ENCODE peak calls at places on chromosomes 5 and 9, in nine cellular contexts. One of them, this sample, is unnamed.

GRCh38 chr5:16108418-16108817 is 71.2 kb downstream of the MARCHF11 start:
- DNase-seq in transverse colon: no peak
- DNase-seq in H1: no peak
- DNase-seq in IMR-90: no peak
- DNase-seq in pancreas: no peak
- DNase-seq in GM23338: no peak
- DNase-seq in RWPE1: no peak
- DNase-seq in uterus: no peak
- DNase-seq in AG09319: no peak
- DNase-seq in this sample: no peak

GRCh38 chr5:154516475-154516874 is 38.4 kb upstream of the HAND1 start:
- DNase-seq in transverse colon: no peak
- DNase-seq in H1: no peak
- DNase-seq in IMR-90: no peak
- DNase-seq in pancreas: no peak
- DNase-seq in GM23338: no peak
- DNase-seq in RWPE1: no peak
- DNase-seq in uterus: no peak
- DNase-seq in AG09319: no peak
- DNase-seq in this sample: no peak

GRCh38 chr5:148913985-148914421 is 87.6 kb downstream of the ADRB2 start:
- DNase-seq in transverse colon: no peak
- DNase-seq in H1: peak
- DNase-seq in IMR-90: peak
- DNase-seq in pancreas: no peak
- DNase-seq in GM23338: peak
- DNase-seq in RWPE1: peak
- DNase-seq in uterus: no peak
- DNase-seq in AG09319: no peak
- DNase-seq in this sample: peak

GRCh38 chr5:168372351-168372946 is 81.0 kb downstream of the WWC1 start:
- DNase-seq in transverse colon: no peak
- DNase-seq in H1: no peak
- DNase-seq in IMR-90: no peak
- DNase-seq in pancreas: no peak
- DNase-seq in GM23338: no peak
- DNase-seq in RWPE1: no peak
- DNase-seq in uterus: no peak
- DNase-seq in AG09319: no peak
- DNase-seq in this sample: no peak

GRCh38 chr5:133225671-133226152 is 173.9 kb downstream of the HSPA4 start:
- DNase-seq in transverse colon: peak
- DNase-seq in H1: no peak
- DNase-seq in IMR-90: peak
- DNase-seq in pancreas: no peak
- DNase-seq in GM23338: no peak
- DNase-seq in RWPE1: peak
- DNase-seq in uterus: peak
- DNase-seq in AG09319: no peak
- DNase-seq in this sample: no peak

GRCh38 chr9:96253059-96253696 is 48.8 kb downstream of the HSD17B3 start:
- DNase-seq in transverse colon: peak
- DNase-seq in H1: no peak
- DNase-seq in IMR-90: no peak
- DNase-seq in pancreas: no peak
- DNase-seq in GM23338: peak
- DNase-seq in RWPE1: no peak
- DNase-seq in uterus: no peak
- DNase-seq in AG09319: no peak
- DNase-seq in this sample: no peak

GRCh38 chr5:77644443-77645157 is 6.1 kb upstream of the OTP start:
- DNase-seq in transverse colon: no peak
- DNase-seq in H1: no peak
- DNase-seq in IMR-90: no peak
- DNase-seq in pancreas: no peak
- DNase-seq in GM23338: peak
- DNase-seq in RWPE1: no peak
- DNase-seq in uterus: no peak
- DNase-seq in AG09319: no peak
- DNase-seq in this sample: no peak

GRCh38 chr5:135934939-135935338 is 19.8 kb downstream of the LECT2 start:
- DNase-seq in transverse colon: no peak
- DNase-seq in H1: no peak
- DNase-seq in IMR-90: peak
- DNase-seq in pancreas: no peak
- DNase-seq in GM23338: no peak
- DNase-seq in RWPE1: no peak
- DNase-seq in uterus: no peak
- DNase-seq in AG09319: no peak
- DNase-seq in this sample: no peak

GRCh38 chr5:172868924-172869565 is 35.0 kb downstream of the ERGIC1 start:
- DNase-seq in transverse colon: peak
- DNase-seq in H1: no peak
- DNase-seq in IMR-90: peak
- DNase-seq in pancreas: no peak
- DNase-seq in GM23338: no peak
- DNase-seq in RWPE1: peak
- DNase-seq in uterus: peak
- DNase-seq in AG09319: peak
- DNase-seq in this sample: peak

GRCh38 chr9:80061940-80062339 is 490.2 kb downstream of the TLE4 start:
- DNase-seq in transverse colon: no peak
- DNase-seq in H1: no peak
- DNase-seq in IMR-90: peak
- DNase-seq in pancreas: no peak
- DNase-seq in GM23338: no peak
- DNase-seq in RWPE1: no peak
- DNase-seq in uterus: no peak
- DNase-seq in AG09319: peak
- DNase-seq in this sample: peak

GRCh38 chr9:129108083-129108804 is 2.3 kb downstream of the CRAT start:
- DNase-seq in transverse colon: no peak
- DNase-seq in H1: no peak
- DNase-seq in IMR-90: no peak
- DNase-seq in pancreas: peak
- DNase-seq in GM23338: no peak
- DNase-seq in RWPE1: no peak
- DNase-seq in uterus: no peak
- DNase-seq in AG09319: no peak
- DNase-seq in this sample: no peak

GRCh38 chr9:11016081-11016480 is 403.3 kb upstream of the PTPRD start:
- DNase-seq in transverse colon: no peak
- DNase-seq in H1: peak
- DNase-seq in IMR-90: no peak
- DNase-seq in pancreas: no peak
- DNase-seq in GM23338: no peak
- DNase-seq in RWPE1: peak
- DNase-seq in uterus: no peak
- DNase-seq in AG09319: no peak
- DNase-seq in this sample: no peak

GRCh38 chr9:126299706-126300276 is 26.8 kb upstream of the MVB12B start:
- DNase-seq in transverse colon: no peak
- DNase-seq in H1: no peak
- DNase-seq in IMR-90: no peak
- DNase-seq in pancreas: no peak
- DNase-seq in GM23338: no peak
- DNase-seq in RWPE1: no peak
- DNase-seq in uterus: no peak
- DNase-seq in AG09319: no peak
- DNase-seq in this sample: no peak

GRCh38 chr5:139246394-139246793 is 47.1 kb upstream of the MATR3 start:
- DNase-seq in transverse colon: no peak
- DNase-seq in H1: no peak
- DNase-seq in IMR-90: peak
- DNase-seq in pancreas: no peak
- DNase-seq in GM23338: peak
- DNase-seq in RWPE1: peak
- DNase-seq in uterus: no peak
- DNase-seq in AG09319: no peak
- DNase-seq in this sample: no peak

GRCh38 chr9:120715331-120715924 is 1.2 kb upstream of the MEGF9 start:
- DNase-seq in transverse colon: peak
- DNase-seq in H1: peak
- DNase-seq in IMR-90: peak
- DNase-seq in pancreas: peak
- DNase-seq in GM23338: peak
- DNase-seq in RWPE1: no peak
- DNase-seq in uterus: peak
- DNase-seq in AG09319: peak
- DNase-seq in this sample: peak

DNA sequence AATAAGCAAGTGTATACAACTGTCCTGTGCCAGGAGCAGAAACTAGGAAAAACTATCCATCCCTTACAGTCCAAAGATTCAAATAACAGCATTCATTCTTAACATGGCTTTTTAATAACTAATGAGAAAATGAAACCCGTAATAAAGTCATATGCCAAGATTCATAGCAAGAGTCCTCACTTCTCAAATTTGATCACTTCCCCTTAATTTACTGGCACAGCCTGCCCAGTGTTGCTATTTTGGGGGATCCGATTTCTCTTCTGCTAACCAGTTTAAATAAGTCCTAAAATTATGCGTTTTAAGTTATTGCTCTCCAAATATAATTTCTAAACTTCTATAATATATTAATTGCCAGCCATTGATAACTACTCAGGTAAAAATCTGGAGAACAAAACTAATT is 177.0 kb upstream of the PTGER4 start:
- DNase-seq in transverse colon: no peak
- DNase-seq in H1: no peak
- DNase-seq in IMR-90: no peak
- DNase-seq in pancreas: no peak
- DNase-seq in GM23338: no peak
- DNase-seq in RWPE1: no peak
- DNase-seq in uterus: no peak
- DNase-seq in AG09319: no peak
- DNase-seq in this sample: no peak
- TF ChIP-seq CTCF in transverse colon: no peak
- TF ChIP-seq CTCF in H1: no peak
- TF ChIP-seq CTCF in IMR-90: no peak
- TF ChIP-seq CTCF in pancreas: no peak
- TF ChIP-seq CTCF in GM23338: no peak
- TF ChIP-seq CTCF in RWPE1: no peak
- TF ChIP-seq CTCF in uterus: no peak
- TF ChIP-seq CTCF in AG09319: no peak
- TF ChIP-seq CTCF in this sample: no peak

DNA sequence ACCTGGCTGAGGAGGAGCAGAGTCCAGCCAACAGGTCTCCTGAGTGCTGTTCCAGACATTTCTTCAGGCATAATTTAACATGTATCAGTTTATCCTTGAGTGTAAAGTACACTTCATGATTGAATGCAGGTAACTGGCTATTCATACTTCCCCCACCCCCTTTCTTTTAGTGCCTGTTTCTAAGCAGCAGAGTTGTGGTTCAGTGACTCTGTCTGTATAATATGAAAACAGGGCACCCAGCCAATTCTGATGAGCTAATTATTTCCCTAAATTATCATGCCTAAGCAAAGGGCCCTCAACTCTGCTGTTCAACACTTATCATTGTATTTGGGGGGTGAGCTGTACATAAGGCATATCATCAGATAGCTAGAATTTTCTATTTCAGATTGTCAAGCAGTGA is 51.9 kb upstream of the ZSWIM6 start:
- DNase-seq in transverse colon: no peak
- DNase-seq in H1: no peak
- DNase-seq in IMR-90: peak
- DNase-seq in pancreas: no peak
- DNase-seq in GM23338: no peak
- DNase-seq in RWPE1: peak
- DNase-seq in uterus: no peak
- DNase-seq in AG09319: peak
- DNase-seq in this sample: no peak
- TF ChIP-seq CTCF in transverse colon: no peak
- TF ChIP-seq CTCF in H1: no peak
- TF ChIP-seq CTCF in IMR-90: no peak
- TF ChIP-seq CTCF in pancreas: no peak
- TF ChIP-seq CTCF in GM23338: no peak
- TF ChIP-seq CTCF in RWPE1: no peak
- TF ChIP-seq CTCF in uterus: no peak
- TF ChIP-seq CTCF in AG09319: no peak
- TF ChIP-seq CTCF in this sample: no peak

GRCh38 chr5:22242532-22242931 is 610.6 kb downstream of the CDH12 start:
- DNase-seq in transverse colon: no peak
- DNase-seq in H1: peak
- DNase-seq in IMR-90: no peak
- DNase-seq in pancreas: no peak
- DNase-seq in GM23338: peak
- DNase-seq in RWPE1: peak
- DNase-seq in uterus: no peak
- DNase-seq in AG09319: no peak
- DNase-seq in this sample: no peak
- TF ChIP-seq CTCF in transverse colon: no peak
- TF ChIP-seq CTCF in H1: peak
- TF ChIP-seq CTCF in IMR-90: no peak
- TF ChIP-seq CTCF in pancreas: no peak
- TF ChIP-seq CTCF in GM23338: peak
- TF ChIP-seq CTCF in RWPE1: no peak
- TF ChIP-seq CTCF in uterus: no peak
- TF ChIP-seq CTCF in AG09319: no peak
- TF ChIP-seq CTCF in this sample: no peak

GRCh38 chr5:3602713-3603502 is 7.3 kb downstream of the IRX1 start:
- DNase-seq in transverse colon: no peak
- DNase-seq in H1: no peak
- DNase-seq in IMR-90: no peak
- DNase-seq in pancreas: peak
- DNase-seq in GM23338: peak
- DNase-seq in RWPE1: peak
- DNase-seq in uterus: no peak
- DNase-seq in AG09319: no peak
- DNase-seq in this sample: no peak
- TF ChIP-seq CTCF in transverse colon: no peak
- TF ChIP-seq CTCF in H1: peak
- TF ChIP-seq CTCF in IMR-90: peak
- TF ChIP-seq CTCF in pancreas: no peak
- TF ChIP-seq CTCF in GM23338: peak
- TF ChIP-seq CTCF in RWPE1: peak
- TF ChIP-seq CTCF in uterus: peak
- TF ChIP-seq CTCF in AG09319: no peak
- TF ChIP-seq CTCF in this sample: peak

DNA sequence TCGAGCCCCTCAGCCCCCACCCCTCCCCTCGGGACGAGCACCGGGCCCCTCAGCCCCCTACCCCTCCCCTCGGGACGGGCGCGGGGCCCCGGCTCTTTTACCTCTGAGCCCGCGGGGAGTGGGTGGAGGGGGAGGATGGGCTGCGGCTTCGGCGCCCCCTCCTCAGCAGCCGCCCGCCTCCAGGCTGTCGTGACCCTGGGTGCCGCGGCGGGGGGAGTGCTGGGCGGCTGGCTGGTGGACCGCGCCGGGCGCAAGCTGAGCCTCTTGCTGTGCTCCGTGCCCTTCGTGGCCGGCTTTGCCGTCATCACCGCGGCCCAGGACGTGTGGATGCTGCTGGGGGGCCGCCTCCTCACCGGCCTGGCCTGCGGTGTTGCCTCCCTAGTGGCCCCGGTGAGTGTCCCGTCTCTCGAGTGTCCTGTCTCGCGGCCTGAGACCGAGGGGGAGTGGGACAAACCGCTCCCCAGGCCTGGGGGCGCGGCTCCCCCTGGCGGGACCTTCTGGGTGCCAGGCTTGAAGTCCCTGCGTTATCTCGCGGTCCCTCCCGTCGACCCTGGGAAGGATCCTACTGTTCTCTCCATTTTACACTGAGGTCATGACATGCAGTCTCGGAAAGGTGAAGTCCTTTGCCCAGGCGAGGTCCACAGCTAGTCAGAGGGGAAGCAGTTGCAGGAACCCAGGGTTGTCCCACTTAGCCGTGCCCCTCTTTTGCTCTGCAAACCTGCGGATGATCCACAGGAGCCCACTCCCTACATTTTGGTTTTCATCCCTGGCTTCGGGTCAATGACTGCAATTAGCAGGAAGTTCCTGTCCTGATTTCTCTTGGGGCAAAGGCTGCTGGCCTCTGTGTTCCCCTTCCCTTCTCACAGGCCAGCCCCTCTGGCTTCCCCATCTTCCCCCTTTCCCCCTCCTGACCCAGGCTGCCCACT is 1.0 kb downstream of the SLC2A8 start:
- DNase-seq in transverse colon: peak
- DNase-seq in H1: no peak
- DNase-seq in IMR-90: peak
- DNase-seq in pancreas: peak
- DNase-seq in GM23338: peak
- DNase-seq in RWPE1: peak
- DNase-seq in uterus: peak
- DNase-seq in AG09319: no peak
- DNase-seq in this sample: no peak
- TF ChIP-seq CTCF in transverse colon: peak
- TF ChIP-seq CTCF in H1: peak
- TF ChIP-seq CTCF in IMR-90: peak
- TF ChIP-seq CTCF in pancreas: no peak
- TF ChIP-seq CTCF in GM23338: peak
- TF ChIP-seq CTCF in RWPE1: peak
- TF ChIP-seq CTCF in uterus: peak
- TF ChIP-seq CTCF in AG09319: peak
- TF ChIP-seq CTCF in this sample: peak